ENCODE peak calls at places on chromosomes 12 and 14, in four cellular contexts. One of them, this sample, is unnamed.

GRCh38 chr14:88496414-88496813 is 58.4 kb downstream of the PTPN21 start:
- DNase-seq in RWPE1: no peak
- DNase-seq in mesendoderm: no peak
- DNase-seq in CD4-positive, alpha-beta T cell: no peak
- DNase-seq in this sample: no peak

GRCh38 chr12:18250313-18250916 is 10.9 kb upstream of the PIK3C2G start:
- DNase-seq in mesendoderm: peak
- DNase-seq in RWPE1: peak
- DNase-seq in CD4-positive, alpha-beta T cell: no peak
- DNase-seq in this sample: no peak

GRCh38 chr12:131756441-131756840 is 45.6 kb downstream of the SFSWAP start:
- DNase-seq in mesendoderm: no peak
- DNase-seq in CD4-positive, alpha-beta T cell: no peak
- DNase-seq in RWPE1: no peak
- DNase-seq in this sample: no peak

GRCh38 chr12:89492883-89493282 is 31.7 kb downstream of the GALNT4 start:
- DNase-seq in RWPE1: no peak
- DNase-seq in CD4-positive, alpha-beta T cell: no peak
- DNase-seq in mesendoderm: no peak
- DNase-seq in this sample: no peak

GRCh38 chr12:90250766-90251165 is 542.1 kb upstream of the ATP2B1 start:
- DNase-seq in RWPE1: no peak
- DNase-seq in CD4-positive, alpha-beta T cell: no peak
- DNase-seq in mesendoderm: no peak
- DNase-seq in this sample: no peak

GRCh38 chr14:79842270-79842669 is 369.0 kb downstream of the DIO2 start:
- DNase-seq in RWPE1: no peak
- DNase-seq in CD4-positive, alpha-beta T cell: no peak
- DNase-seq in mesendoderm: peak
- DNase-seq in this sample: peak

GRCh38 chr12:47088021-47088944 is 8.5 kb upstream of the AMIGO2 start:
- DNase-seq in CD4-positive, alpha-beta T cell: no peak
- DNase-seq in RWPE1: peak
- DNase-seq in mesendoderm: no peak
- DNase-seq in this sample: peak

GRCh38 chr12:97921957-97922722 is 459.5 kb downstream of the RMST start:
- DNase-seq in RWPE1: no peak
- DNase-seq in CD4-positive, alpha-beta T cell: no peak
- DNase-seq in mesendoderm: no peak
- DNase-seq in this sample: peak

GRCh38 chr14:83702619-83703018 is 1827.3 kb upstream of the FLRT2 start:
- DNase-seq in RWPE1: no peak
- DNase-seq in mesendoderm: no peak
- DNase-seq in CD4-positive, alpha-beta T cell: no peak
- DNase-seq in this sample: no peak

GRCh38 chr14:83709116-83709515 is 1820.8 kb upstream of the FLRT2 start:
- DNase-seq in mesendoderm: no peak
- DNase-seq in RWPE1: no peak
- DNase-seq in CD4-positive, alpha-beta T cell: no peak
- DNase-seq in this sample: peak

GRCh38 chr14:83712730-83713129 is 1817.2 kb upstream of the FLRT2 start:
- DNase-seq in RWPE1: no peak
- DNase-seq in CD4-positive, alpha-beta T cell: no peak
- DNase-seq in mesendoderm: no peak
- DNase-seq in this sample: no peak

GRCh38 chr14:83706555-83706954 is 1823.4 kb upstream of the FLRT2 start:
- DNase-seq in CD4-positive, alpha-beta T cell: no peak
- DNase-seq in RWPE1: no peak
- DNase-seq in mesendoderm: peak
- DNase-seq in this sample: no peak

GRCh38 chr14:83707056-83707455 is 1822.9 kb upstream of the FLRT2 start:
- DNase-seq in RWPE1: no peak
- DNase-seq in mesendoderm: no peak
- DNase-seq in CD4-positive, alpha-beta T cell: no peak
- DNase-seq in this sample: no peak
- H3K27ac ChIP-seq in RWPE1: no peak
- H3K27ac ChIP-seq in mesendoderm: no peak
- H3K27ac ChIP-seq in CD4-positive, alpha-beta T cell: no peak
- H3K27ac ChIP-seq in this sample: no peak

DNA sequence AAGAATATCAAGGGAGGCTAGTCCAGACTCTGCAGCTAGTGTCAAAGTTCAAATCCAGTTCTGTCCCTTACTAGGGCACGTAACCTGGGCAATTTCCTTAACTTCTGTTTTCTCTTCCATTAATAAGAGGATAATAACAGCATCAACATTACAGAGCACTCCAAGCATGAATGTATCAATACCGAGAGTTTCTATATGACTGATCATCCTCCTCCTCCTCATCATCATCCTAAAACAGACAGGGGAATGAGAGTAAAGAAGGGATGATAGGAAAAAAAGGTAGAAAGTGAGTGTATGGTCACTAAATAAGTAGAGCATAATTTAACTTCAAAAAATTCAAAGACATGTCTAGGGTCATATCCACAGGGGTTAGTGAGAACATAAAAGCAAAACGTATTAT is 171.4 kb downstream of the NDUFA12 start:
- DNase-seq in CD4-positive, alpha-beta T cell: no peak
- DNase-seq in RWPE1: no peak
- DNase-seq in mesendoderm: no peak
- DNase-seq in this sample: no peak
- H3K27ac ChIP-seq in CD4-positive, alpha-beta T cell: no peak
- H3K27ac ChIP-seq in RWPE1: no peak
- H3K27ac ChIP-seq in mesendoderm: no peak
- H3K27ac ChIP-seq in this sample: no peak

GRCh38 chr14:74953686-74954085 is 1.7 kb downstream of the PGF start:
- DNase-seq in CD4-positive, alpha-beta T cell: no peak
- DNase-seq in RWPE1: no peak
- DNase-seq in mesendoderm: no peak
- DNase-seq in this sample: no peak
- H3K27ac ChIP-seq in CD4-positive, alpha-beta T cell: no peak
- H3K27ac ChIP-seq in RWPE1: peak
- H3K27ac ChIP-seq in mesendoderm: no peak
- H3K27ac ChIP-seq in this sample: no peak

GRCh38 chr14:64983439-64984310 is 3.0 kb upstream of the FNTB start:
- DNase-seq in CD4-positive, alpha-beta T cell: no peak
- DNase-seq in mesendoderm: peak
- DNase-seq in RWPE1: peak
- DNase-seq in this sample: no peak

GRCh38 chr14:64974563-64974962 is 2.4 kb upstream of the RAB15 start:
- DNase-seq in RWPE1: no peak
- DNase-seq in CD4-positive, alpha-beta T cell: no peak
- DNase-seq in mesendoderm: no peak
- DNase-seq in this sample: no peak

GRCh38 chr14:64973826-64974225 is 1.7 kb upstream of the RAB15 start:
- DNase-seq in mesendoderm: no peak
- DNase-seq in RWPE1: no peak
- DNase-seq in CD4-positive, alpha-beta T cell: no peak
- DNase-seq in this sample: no peak

DNA sequence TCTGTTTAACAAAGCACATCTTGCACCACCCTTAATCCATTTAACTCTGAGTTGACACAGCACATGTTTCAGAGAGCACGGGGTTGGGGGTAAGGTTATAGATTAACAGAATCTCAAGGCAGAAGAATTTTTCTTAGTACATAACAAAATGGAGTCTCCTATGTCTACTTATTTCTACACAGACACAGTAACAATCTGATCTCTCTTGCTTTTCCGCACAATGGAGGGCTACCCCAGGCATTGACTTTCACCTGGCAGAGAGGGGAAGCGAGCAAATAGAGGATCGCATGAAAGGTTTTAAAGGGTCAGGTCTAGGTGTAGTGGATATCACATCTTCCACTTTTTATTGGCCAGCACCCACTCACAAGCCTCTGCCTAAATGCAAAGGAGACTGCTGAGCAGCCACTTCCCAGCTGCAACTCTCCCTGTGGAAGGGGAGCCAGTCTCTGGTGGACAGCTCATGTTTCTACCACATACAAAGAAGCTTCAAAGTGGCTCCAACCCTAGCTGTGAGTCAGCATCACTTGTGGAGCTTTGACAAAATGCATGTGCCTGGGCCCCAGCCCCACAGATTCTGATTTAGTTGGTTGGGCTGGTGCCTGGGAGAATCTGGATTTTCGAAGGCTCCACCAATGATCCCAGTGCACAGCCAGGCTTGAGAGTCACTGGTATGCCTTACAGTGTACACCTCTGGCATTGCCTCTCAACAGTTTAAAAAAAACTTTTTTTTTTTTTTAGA is 7.2 kb upstream of the FNTB start:
- DNase-seq in RWPE1: no peak
- DNase-seq in CD4-positive, alpha-beta T cell: no peak
- DNase-seq in mesendoderm: peak
- DNase-seq in this sample: no peak
- H3K27ac ChIP-seq in RWPE1: no peak
- H3K27ac ChIP-seq in CD4-positive, alpha-beta T cell: no peak
- H3K27ac ChIP-seq in mesendoderm: peak
- H3K27ac ChIP-seq in this sample: no peak

DNA sequence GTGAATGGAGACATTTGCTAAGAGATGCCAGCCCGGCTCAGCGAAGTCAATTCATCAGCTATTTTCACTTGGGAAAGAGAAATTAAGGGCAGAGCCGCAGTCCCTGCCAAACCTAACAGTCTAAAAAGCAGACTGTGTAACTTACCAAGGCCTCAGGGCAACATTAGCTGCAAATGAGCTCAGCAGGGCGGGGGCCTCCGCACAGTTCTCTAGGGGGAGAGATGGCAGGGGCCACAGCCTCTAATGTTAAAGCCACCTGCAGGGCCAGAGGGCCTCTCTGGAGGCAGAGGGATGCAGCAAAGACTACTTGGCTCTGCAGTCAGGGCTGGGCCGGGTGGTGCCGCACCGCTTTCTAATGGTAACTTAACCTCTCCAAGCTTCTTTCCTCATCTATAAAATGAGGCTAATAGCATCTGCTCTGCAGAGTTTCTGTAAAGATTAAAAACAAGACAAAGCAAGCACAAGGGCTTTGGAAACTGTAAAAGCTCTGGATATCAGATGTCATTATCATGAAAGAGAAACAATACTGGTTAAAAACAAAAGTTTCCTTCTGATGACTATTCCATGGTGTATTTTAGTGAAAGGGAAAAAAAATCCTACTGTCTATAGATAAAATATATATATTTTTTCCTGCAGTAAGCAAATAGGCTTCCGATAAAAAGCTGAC is 13.4 kb upstream of the GPRC5A start:
- DNase-seq in CD4-positive, alpha-beta T cell: no peak
- DNase-seq in mesendoderm: no peak
- DNase-seq in RWPE1: no peak
- DNase-seq in this sample: no peak
- H3K27ac ChIP-seq in CD4-positive, alpha-beta T cell: no peak
- H3K27ac ChIP-seq in mesendoderm: no peak
- H3K27ac ChIP-seq in RWPE1: peak
- H3K27ac ChIP-seq in this sample: peak

DNA sequence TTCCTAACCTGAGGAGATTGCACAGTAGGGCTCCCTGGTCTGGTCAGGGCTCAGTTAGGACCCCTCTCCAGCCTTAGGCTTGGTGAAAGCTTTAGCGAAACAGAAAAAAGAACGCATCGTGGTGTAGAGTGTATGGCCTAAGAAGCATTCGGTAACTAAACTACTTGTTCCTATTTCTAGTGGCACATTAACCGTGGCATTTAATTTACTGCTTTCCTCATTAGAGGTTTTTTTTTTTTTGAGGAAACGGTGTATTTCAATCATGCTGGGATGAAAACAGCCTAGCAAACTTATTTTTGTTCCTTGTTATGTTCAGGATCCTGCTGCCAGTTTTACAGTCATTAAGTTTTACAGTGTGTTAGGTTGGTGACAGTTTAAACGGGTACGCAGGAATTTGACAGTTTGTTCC is 516 bp upstream of the OSBPL8 start:
- DNase-seq in mesendoderm: no peak
- DNase-seq in RWPE1: no peak
- DNase-seq in CD4-positive, alpha-beta T cell: no peak
- DNase-seq in this sample: no peak
- H3K27ac ChIP-seq in mesendoderm: peak
- H3K27ac ChIP-seq in RWPE1: peak
- H3K27ac ChIP-seq in CD4-positive, alpha-beta T cell: peak
- H3K27ac ChIP-seq in this sample: peak

GRCh38 chr12:112939761-112940357 is 1.6 kb downstream of the OAS3 start:
- DNase-seq in RWPE1: no peak
- DNase-seq in CD4-positive, alpha-beta T cell: no peak
- DNase-seq in mesendoderm: no peak
- DNase-seq in this sample: no peak
- H3K27ac ChIP-seq in RWPE1: peak
- H3K27ac ChIP-seq in CD4-positive, alpha-beta T cell: no peak
- H3K27ac ChIP-seq in mesendoderm: no peak
- H3K27ac ChIP-seq in this sample: no peak

GRCh38 chr12:26120561-26121274 is 4.1 kb downstream of the BHLHE41 start:
- DNase-seq in mesendoderm: no peak
- DNase-seq in RWPE1: no peak
- DNase-seq in CD4-positive, alpha-beta T cell: no peak
- DNase-seq in this sample: no peak

GRCh38 chr12:26121323-26121740 is 3.5 kb downstream of the BHLHE41 start:
- DNase-seq in mesendoderm: no peak
- DNase-seq in CD4-positive, alpha-beta T cell: no peak
- DNase-seq in RWPE1: no peak
- DNase-seq in this sample: no peak

GRCh38 chr12:26122681-26123481 is 2.0 kb downstream of the BHLHE41 start:
- DNase-seq in CD4-positive, alpha-beta T cell: no peak
- DNase-seq in RWPE1: no peak
- DNase-seq in mesendoderm: no peak
- DNase-seq in this sample: no peak

GRCh38 chr12:26123482-26123980 is 1.3 kb downstream of the BHLHE41 start:
- DNase-seq in mesendoderm: no peak
- DNase-seq in CD4-positive, alpha-beta T cell: no peak
- DNase-seq in RWPE1: no peak
- DNase-seq in this sample: no peak

GRCh38 chr12:26121841-26122680 is 2.8 kb downstream of the BHLHE41 start:
- DNase-seq in RWPE1: no peak
- DNase-seq in CD4-positive, alpha-beta T cell: no peak
- DNase-seq in mesendoderm: peak
- DNase-seq in this sample: no peak
- H3K27ac ChIP-seq in RWPE1: peak
- H3K27ac ChIP-seq in CD4-positive, alpha-beta T cell: no peak
- H3K27ac ChIP-seq in mesendoderm: no peak
- H3K27ac ChIP-seq in this sample: peak

This sample was measured in epithelial cell of prostate.